ENCODE peak calls at places on chromosomes 7 and 10, in seven cellular contexts. K is A549, G is heart left ventricle, Z is Peyer's patch, F is cardiac muscle cell, H is ovary, E is left lung. M is an unnamed sample.

GRCh38 chr10:97584060-97584797 is at the start of gene HOGA1:
- DNase-seq in K (peak; percentile 93), G (peak; percentile 96), Z (no peak), F (peak; percentile 73), H (no peak), E (peak; percentile 61), M (no peak)

GRCh38 chr7:55081067-55081853 is 62.4 kb downstream of the EGFR start:
- DNase-seq in K (no peak), G (no peak), Z (no peak), F (peak; percentile 57), H (no peak), E (no peak), M (no peak)

GRCh38 chr10:130018253-130018652 is 54.2 kb upstream of the EBF3 start:
- DNase-seq in K (no peak), G (no peak), Z (peak; percentile 23), F (peak; percentile 26), H (no peak), E (no peak), M (peak; percentile 78)

GRCh38 chr10:18418579-18419210 is 232.7 kb downstream of the NSUN6 start:
- DNase-seq in K (no peak), G (no peak), Z (no peak), F (no peak), H (no peak), E (no peak), M (peak; percentile 75)

GRCh38 chr7:7970620-7971307 is 2.2 kb downstream of the GLCCI1 start:
- DNase-seq in K (no peak), G (no peak), Z (no peak), F (no peak), H (no peak), E (no peak), M (no peak)

GRCh38 chr10:86440874-86441838 is 74.6 kb upstream of the GRID1 start:
- DNase-seq in K (peak; percentile 71), G (no peak), Z (no peak), F (peak; percentile 42), H (no peak), E (no peak), M (no peak)

GRCh38 chr10:90042075-90042474 is 340.7 kb downstream of the KIF20B start:
- DNase-seq in K (no peak), G (no peak), Z (no peak), F (no peak), H (no peak), E (no peak), M (no peak)

GRCh38 chr10:84138478-84139125 is 707 bp upstream of the GHITM start:
- DNase-seq in K (peak; percentile 39), G (no peak), Z (peak; percentile 71), F (no peak), H (peak; percentile 11), E (no peak), M (no peak)

GRCh38 chr10:26488344-26488743 is 50.2 kb downstream of the APBB1IP start:
- DNase-seq in K (no peak), G (no peak), Z (no peak), F (no peak), H (no peak), E (no peak), M (no peak)

GRCh38 chr10:88670497-88670896 is 6.3 kb downstream of the LIPF start:
- DNase-seq in K (no peak), G (no peak), Z (no peak), F (no peak), H (no peak), E (no peak), M (no peak)

GRCh38 chr7:129252133-129252532 is 27.3 kb downstream of the AHCYL2 start:
- DNase-seq in K (no peak), G (no peak), Z (no peak), F (no peak), H (no peak), E (no peak), M (no peak)

GRCh38 chr10:133184591-133185244 is 24.7 kb downstream of the KNDC1 start:
- DNase-seq in K (no peak), G (no peak), Z (no peak), F (no peak), H (no peak), E (no peak), M (no peak)

GRCh38 chr7:155398944-155399343 is 59.0 kb upstream of the EN2 start:
- DNase-seq in K (no peak), G (no peak), Z (no peak), F (no peak), H (no peak), E (no peak), M (no peak)
- TF ChIP-seq CTCF in K (peak; percentile 12), G (peak; percentile 15), Z (no peak), F (no peak), H (no peak), E (no peak), M (no peak)

GRCh38 chr7:140212100-140212881 is 35.5 kb upstream of the KDM7A start:
- DNase-seq in K (no peak), G (no peak), Z (peak; percentile 80), F (no peak), H (no peak), E (no peak), M (no peak)

GRCh38 chr7:140214075-140214684 is 37.4 kb upstream of the KDM7A start:
- DNase-seq in K (no peak), G (peak; percentile 60), Z (peak; percentile 84), F (peak; percentile 77), H (no peak), E (peak; percentile 64), M (no peak)

GRCh38 chr7:140211698-140212097 is 34.9 kb upstream of the KDM7A start:
- DNase-seq in K (no peak), G (no peak), Z (no peak), F (no peak), H (no peak), E (no peak), M (no peak)

GRCh38 chr7:140215281-140215680 is 38.5 kb upstream of the KDM7A start:
- DNase-seq in K (no peak), G (no peak), Z (no peak), F (no peak), H (no peak), E (no peak), M (no peak)

DNA sequence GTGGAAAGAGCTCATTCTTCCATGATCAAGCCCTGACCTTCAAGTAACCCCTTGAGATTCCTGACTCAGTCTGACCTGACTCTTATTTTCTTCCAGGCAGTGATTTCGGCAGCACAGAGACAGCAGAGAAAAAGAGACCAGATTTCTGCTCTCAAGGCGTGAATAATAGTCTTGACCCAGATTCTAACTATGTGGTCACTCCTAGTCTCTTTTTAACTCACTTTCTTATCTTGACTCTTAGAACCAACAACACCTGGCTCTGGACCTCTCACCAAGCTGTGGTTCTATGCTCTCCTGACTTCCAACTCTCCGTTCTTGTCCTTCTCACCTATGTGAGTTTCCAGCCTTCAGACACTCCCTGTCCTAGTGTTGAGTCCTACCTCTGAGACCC is 36.9 kb upstream of the KDM7A start:
- DNase-seq in K (no peak), G (no peak), Z (no peak), F (peak; percentile 48), H (no peak), E (no peak), M (no peak)
- H3K4me1 ChIP-seq in K (no peaks in the 10 kb centered on the region), G (no peaks in the 10 kb centered on the region), Z (peaks cover 12% of the 10 kb centered on the region), F (no peaks in the 10 kb centered on the region), H (no peaks in the 10 kb centered on the region), E (peaks cover 5% of the 10 kb centered on the region), M (no peaks in the 10 kb centered on the region)

DNA sequence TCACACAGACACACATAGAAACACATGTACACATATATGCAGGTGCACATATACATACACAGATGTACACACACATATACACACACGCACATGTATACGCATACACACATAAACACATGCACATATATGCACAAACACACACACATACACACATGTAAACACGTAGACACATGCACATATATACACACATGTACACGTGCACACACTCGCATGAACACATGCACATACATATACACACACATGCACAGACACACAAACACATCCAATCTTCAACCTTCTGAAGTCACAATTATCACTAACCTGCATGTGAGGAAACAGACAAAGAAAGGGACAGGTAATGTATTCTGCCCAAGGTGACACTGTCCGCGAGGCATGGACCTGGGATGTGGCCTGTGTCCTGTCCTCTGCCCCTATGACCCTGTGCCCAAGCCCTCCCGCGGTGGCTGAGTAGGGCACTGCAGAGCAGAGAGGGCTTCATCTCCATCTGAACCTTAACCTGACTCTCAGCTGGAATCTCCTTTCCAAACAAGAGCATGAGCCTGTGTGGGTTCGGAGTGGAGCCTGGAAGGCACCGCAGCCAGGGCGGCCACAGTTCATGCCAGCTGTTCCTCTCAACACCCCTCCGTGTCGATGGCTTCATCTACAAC is 660.9 kb downstream of the SDK1 start:
- DNase-seq in K (no peak), G (no peak), Z (no peak), F (no peak), H (no peak), E (no peak), M (no peak)
- TF ChIP-seq CTCF in K (no peak), G (no peak), Z (no peak), F (no peak), H (no peak), E (no peak), M (no peak)

DNA sequence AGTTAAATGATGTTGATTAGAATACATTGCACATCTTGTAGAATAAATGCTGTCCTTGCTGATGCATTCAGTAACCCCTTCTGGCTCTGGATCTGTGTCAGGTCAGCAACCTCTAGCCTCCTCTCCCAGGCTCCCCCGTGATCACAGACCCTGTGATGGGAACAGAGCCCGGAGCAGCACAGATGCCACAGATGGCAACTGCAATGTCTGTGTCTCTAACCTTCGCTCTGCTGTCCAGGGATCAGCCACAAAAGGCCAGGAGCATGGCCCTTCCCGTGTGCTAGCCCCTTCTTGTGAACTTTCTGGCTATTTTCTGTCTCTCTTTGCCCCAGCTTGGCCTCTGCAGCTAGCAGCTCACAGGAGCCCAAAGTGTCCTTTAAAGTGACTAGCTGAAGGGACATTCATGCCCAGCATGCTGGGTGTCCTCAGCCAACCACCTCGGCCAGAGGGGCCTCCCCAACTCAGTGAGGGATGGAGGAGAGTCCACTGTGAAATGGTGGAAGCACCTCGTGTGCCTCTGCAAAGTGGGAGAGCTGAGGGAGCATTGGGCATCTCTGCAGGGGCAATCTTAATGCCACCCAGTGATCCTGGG is 167.0 kb upstream of the TCERG1L start:
- DNase-seq in K (no peak), G (no peak), Z (no peak), F (no peak), H (no peak), E (no peak), M (peak; percentile 77)
- H3K4me1 ChIP-seq in K (no peaks in the 10 kb centered on the region), G (no peaks in the 10 kb centered on the region), Z (no peaks in the 10 kb centered on the region), F (no peaks in the 10 kb centered on the region), H (no peaks in the 10 kb centered on the region), E (no peaks in the 10 kb centered on the region), M (no peaks in the 10 kb centered on the region)

DNA sequence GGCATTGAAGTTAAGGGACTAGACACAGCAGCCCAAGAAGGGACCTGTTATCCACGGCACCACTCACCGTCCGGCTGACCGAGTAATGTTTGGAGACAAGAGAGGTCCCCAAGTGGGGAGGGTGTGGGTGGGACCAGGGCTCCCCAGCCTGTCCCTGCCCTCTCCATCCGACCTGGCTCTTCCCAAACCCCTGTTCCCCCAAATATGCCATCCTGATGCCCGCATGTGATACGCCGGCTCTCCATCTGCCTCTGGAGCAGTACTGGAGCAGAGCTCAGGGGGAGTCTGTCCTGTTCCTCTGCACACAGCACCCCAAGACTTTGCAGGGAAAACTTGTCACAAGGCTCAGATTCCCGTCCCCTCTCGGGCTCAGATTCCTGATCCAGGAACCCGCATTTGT is 39.1 kb upstream of the NUB1 start:
- DNase-seq in K (no peak), G (no peak), Z (no peak), F (no peak), H (no peak), E (no peak), M (no peak)
- TF ChIP-seq CTCF in K (no peak), G (no peak), Z (no peak), F (no peak), H (no peak), E (no peak), M (no peak)

GRCh38 chr10:77518910-77519274 is 118.7 kb downstream of the KCNMA1 start:
- DNase-seq in K (no peak), G (no peak), Z (no peak), F (no peak), H (no peak), E (no peak), M (no peak)
- H3K4me1 ChIP-seq in K (peaks cover 8% of the 10 kb centered on the region), G (no peaks in the 10 kb centered on the region), Z (no peaks in the 10 kb centered on the region), F (peaks cover 7% of the 10 kb centered on the region), H (no peaks in the 10 kb centered on the region), E (no peaks in the 10 kb centered on the region), M (peaks cover 75% of the 10 kb centered on the region)

M was measured in esophagus muscularis mucosa.